ENCODE peak calls at places on chromosomes 6 and 20, in eight cellular contexts. W, C, P, L, Q, G, F and M are unnamed samples.

GRCh38 chr6:142716097-142716496 is 228.9 kb downstream of the HIVEP2 start:
- DNase-seq in L (no peak), G (no peak), C (no peak), Q (no peak), P (no peak), W (no peak), F (no peak), M (no peak)

GRCh38 chr20:8260837-8261241 is 128.8 kb downstream of the PLCB1 start:
- DNase-seq in Q (no peak), P (no peak), W (no peak), C (no peak), F (no peak), L (no peak), G (no peak), M (no peak)

GRCh38 chr6:146543940-146544661 is 468 bp downstream of the RAB32 start:
- DNase-seq in P (no peak), L (peak), Q (peak), C (no peak), W (peak), F (peak), G (peak), M (no peak)

GRCh38 chr6:170435766-170436165 is 117.3 kb downstream of the PSMB1 start:
- DNase-seq in P (no peak), L (no peak), Q (no peak), G (no peak), C (no peak), W (no peak), F (no peak), M (no peak)

GRCh38 chr20:15674253-15675145 is 898.7 kb downstream of the KIF16B start:
- DNase-seq in L (no peak), C (no peak), G (no peak), P (no peak), W (no peak), Q (no peak), F (no peak), M (no peak)

GRCh38 chr6:134468633-134469032 is 150.7 kb upstream of the SGK1 start:
- DNase-seq in W (no peak), Q (no peak), C (no peak), P (no peak), F (no peak), L (no peak), G (no peak), M (no peak)

GRCh38 chr6:84512396-84512795 is 252.0 kb downstream of the TBX18 start:
- DNase-seq in C (no peak), P (no peak), G (no peak), W (no peak), Q (no peak), F (no peak), L (no peak), M (no peak)

GRCh38 chr20:57505991-57506390 is 18.9 kb downstream of the CTCFL start:
- DNase-seq in C (no peak), L (no peak), G (no peak), W (no peak), Q (no peak), F (no peak), P (no peak), M (no peak)

GRCh38 chr6:121526282-121526681 is 90.8 kb downstream of the GJA1 start:
- DNase-seq in F (no peak), G (no peak), P (no peak), Q (no peak), L (no peak), C (no peak), W (no peak), M (no peak)

GRCh38 chr6:29112135-29112534 is 4.3 kb downstream of the OR2J3 start:
- DNase-seq in F (no peak), P (no peak), L (no peak), C (no peak), W (no peak), Q (no peak), G (no peak), M (no peak)

GRCh38 chr6:150420926-150421325 is 52.1 kb downstream of the IYD start:
- DNase-seq in C (no peak), W (no peak), P (no peak), G (no peak), Q (no peak), F (no peak), L (no peak), M (no peak)

GRCh38 chr6:3119040-3119723 is 671 bp downstream of the BPHL start:
- DNase-seq in W (no peak), F (no peak), C (no peak), P (no peak), L (no peak), Q (no peak), G (no peak), M (no peak)

GRCh38 chr6:118680452-118681095 is 29.2 kb upstream of the CEP85L start:
- DNase-seq in Q (no peak), P (no peak), L (no peak), F (no peak), W (no peak), G (no peak), C (no peak), M (no peak)

GRCh38 chr6:106154326-106154725 is 68.2 kb downstream of the PRDM1 start:
- DNase-seq in L (no peak), F (no peak), P (no peak), G (no peak), C (no peak), Q (no peak), W (no peak), M (no peak)

GRCh38 chr6:90284236-90284744 is 12.4 kb downstream of the BACH2 start:
- DNase-seq in P (no peak), G (no peak), L (no peak), F (no peak), C (no peak), W (no peak), Q (no peak), M (no peak)

GRCh38 chr6:76416821-76417605 is 344.6 kb upstream of the IMPG1 start:
- DNase-seq in F (no peak), Q (peak), G (no peak), P (no peak), L (no peak), W (peak), C (no peak), M (no peak)

GRCh38 chr6:71454083-71454482 is 165.5 kb downstream of the OGFRL1 start:
- DNase-seq in G (no peak), P (no peak), W (no peak), L (no peak), C (no peak), Q (no peak), F (no peak), M (no peak)

GRCh38 chr6:118985123-118985830 is 50.3 kb upstream of the MCM9 start:
- DNase-seq in C (no peak), L (no peak), W (no peak), G (no peak), F (no peak), P (no peak), Q (no peak), M (no peak)

DNA sequence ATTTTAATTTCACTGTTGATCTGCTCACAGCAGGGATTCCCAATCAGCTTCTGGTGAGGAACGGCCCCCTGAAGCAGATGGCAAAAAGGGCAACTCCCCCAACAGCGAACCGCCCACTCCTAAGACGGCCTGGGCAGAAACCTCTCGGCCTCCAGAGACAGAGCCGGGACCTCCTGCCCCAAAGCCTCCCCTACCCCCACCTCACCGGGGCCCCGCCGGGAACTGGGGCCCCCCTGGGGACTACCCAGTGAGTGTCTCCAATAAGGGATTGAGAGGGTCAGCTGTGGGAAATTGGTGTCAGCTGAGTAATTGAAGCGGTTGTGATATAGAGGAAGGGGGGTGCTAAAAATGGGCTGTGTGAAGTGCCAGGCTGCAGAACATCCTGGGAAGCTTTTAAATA is 6.4 kb downstream of the PRRC2A start:
- DNase-seq in W (no peak), C (no peak), L (no peak), F (no peak), Q (no peak), P (no peak), G (no peak), M (no peak)
- TF ChIP-seq POLR2AphosphoS5 in W (no peak), C (no peak), L (no peak), F (no peak), Q (no peak), P (no peak), G (no peak), M (no peak)

GRCh38 chr6:158026901-158027589 is 45.4 kb downstream of the SYNJ2 start:
- DNase-seq in L (no peak), G (no peak), C (peak), Q (no peak), W (no peak), F (no peak), P (no peak), M (no peak)
- TF ChIP-seq POLR2AphosphoS5 in L (no peak), G (no peak), C (peak), Q (no peak), W (no peak), F (no peak), P (no peak), M (no peak)

DNA sequence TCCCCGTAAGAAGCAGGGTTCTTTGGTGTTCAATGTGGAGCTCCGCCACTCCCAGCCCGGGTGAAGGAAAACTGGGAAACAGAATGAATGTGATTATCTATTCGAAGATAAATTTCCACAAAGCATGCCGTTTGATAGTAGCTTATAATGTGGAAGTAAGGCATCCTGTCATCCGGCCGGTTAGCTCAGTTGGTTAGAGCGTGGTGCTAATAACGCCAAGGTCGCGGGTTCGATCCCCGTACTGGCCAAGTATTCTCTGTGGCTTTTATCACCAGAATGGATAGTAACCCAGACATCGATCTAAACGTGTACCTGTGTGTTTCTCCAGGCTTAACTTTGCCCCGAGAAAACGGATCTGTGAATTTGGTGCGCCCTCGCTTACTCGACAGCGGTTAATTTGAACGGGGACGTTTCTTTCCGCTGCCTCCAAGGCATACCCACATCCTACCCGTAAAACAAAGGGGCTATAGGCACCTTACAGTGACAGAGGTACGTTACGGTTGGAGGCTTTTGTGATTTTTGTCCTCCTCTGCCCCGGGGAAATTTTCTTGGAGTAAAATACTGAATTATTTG is 215.2 kb upstream of the ZNF184 start:
- DNase-seq in W (peak), Q (peak), F (peak), C (peak), G (peak), L (peak), P (peak), M (peak)
- TF ChIP-seq POLR2AphosphoS5 in W (no peak), Q (peak), F (no peak), C (no peak), G (peak), L (no peak), P (no peak), M (no peak)

DNA sequence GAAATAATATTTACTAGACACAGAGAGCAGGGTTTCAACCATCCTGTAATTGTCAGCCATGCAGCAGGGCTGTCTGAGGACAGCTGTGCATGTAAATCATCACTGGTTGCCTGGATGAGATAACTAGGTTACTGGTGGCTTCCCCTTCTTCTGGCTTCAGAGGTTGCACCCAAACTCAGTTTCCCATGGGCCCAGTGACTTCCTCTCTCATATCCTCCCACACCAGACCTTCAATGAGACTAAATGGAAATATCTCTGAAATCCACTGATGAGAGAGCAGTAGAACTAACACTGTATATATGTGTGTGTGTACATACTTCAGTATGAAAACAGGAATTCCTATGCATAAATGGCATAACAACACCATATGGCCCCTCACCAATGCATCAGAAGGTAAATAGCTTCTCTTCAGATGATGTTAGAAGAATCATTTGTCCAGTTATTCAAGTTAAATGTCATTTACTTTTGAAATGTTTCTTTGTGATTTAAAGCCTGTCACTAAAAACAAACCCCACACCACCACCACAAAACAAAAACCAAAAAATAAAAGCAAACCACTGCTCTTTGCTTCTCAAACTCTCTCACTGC is 51.0 kb upstream of the IL20RA start:
- DNase-seq in Q (no peak), P (peak), F (no peak), L (no peak), G (no peak), C (no peak), W (no peak), M (no peak)
- TF ChIP-seq POLR2AphosphoS5 in Q (no peak), P (peak), F (no peak), L (no peak), G (no peak), C (no peak), W (no peak), M (no peak)

DNA sequence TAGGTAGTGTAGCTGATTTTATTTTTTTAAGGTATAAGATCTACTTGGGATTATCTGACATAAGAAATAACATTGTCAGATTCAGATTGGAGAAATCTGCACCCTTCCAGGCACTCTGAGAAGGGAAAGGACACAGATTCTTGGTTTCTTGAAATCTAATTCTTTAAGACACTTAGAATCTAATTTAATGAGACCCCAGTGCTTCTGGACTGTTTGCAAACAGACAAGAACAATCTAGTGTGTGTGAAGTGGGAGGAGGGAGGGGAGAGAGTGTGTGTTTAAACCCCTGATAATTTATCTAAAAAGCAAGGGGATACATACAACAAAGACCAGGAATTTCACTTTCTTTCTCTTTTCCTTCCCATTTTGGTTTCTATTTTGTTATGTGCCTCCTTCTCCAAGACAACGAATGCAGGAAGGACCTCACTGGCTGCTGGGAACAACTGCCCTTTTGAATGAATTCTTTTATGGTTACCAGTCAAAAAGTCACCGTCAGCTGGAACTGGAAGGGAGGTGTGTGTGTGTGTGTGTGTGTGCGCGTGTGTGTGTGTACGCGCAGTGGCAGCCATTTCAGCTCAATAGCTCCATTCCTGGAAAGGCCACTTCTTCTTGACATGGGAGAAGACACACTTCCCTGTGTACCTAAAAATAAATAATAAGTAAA is 129.4 kb downstream of the BCAS1 start:
- DNase-seq in F (no peak), W (no peak), Q (no peak), P (no peak), L (no peak), C (no peak), G (no peak), M (no peak)
- TF ChIP-seq POLR2AphosphoS5 in F (peak), W (peak), Q (no peak), P (no peak), L (no peak), C (no peak), G (no peak), M (no peak)

DNA sequence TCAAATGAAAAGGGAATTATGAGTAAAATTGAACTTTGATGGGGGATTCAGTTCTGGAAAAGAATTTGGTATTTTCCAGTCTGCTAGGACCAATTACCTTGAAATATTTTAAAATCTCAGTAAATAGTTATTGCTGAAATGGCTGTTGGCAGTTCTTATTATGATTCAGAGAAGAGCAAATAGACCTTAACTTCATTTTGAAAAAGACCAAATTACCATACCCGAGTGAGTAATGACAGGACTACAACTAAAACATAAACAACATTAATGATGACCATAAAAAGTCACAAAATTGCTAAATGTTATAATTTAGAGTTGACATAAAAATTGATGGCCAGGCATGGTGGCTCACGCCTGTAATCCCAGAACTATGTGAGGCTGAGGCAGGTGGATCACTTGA is 21.7 kb downstream of the TRIM38 start:
- DNase-seq in W (no peak), G (no peak), Q (no peak), L (no peak), F (no peak), C (no peak), P (no peak), M (no peak)
- TF ChIP-seq POLR2AphosphoS5 in W (no peak), G (no peak), Q (no peak), L (no peak), F (no peak), C (no peak), P (no peak), M (no peak)

DNA sequence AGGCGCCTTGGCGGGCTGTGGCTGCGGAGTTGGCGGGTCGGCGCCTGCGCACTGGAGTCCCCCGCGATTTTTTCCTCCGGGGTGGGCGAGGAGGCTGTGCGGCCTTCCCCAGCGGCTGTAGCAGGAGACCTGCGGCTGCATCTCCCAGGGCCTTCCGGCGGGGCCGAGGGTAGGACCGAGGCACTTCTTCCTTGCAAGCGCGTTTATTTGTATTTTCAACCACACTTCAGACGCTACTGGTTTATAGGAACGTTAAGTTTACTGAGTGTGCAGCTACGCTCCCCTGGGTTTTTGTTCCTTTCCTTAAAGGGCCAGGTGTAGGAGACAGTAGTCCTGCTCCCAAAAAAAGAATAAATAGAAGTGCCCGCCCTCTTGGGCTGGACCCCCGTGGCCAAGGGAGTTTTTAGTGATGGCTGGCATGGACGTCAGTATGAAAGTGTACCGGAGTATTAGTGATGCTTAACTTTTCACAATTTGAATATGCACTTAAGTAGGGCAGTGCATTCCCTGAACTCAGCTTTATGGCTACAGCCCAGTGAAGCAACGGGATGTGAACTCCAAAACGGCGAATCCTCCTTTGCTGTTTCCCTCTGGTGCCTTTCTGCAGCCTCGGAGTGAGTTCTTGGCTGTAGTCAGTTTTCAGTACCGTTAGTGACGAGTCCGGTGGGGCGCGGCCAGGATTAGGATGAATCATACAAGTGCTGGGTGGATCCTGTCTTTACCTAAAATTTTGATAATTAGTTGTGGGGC is 971 bp upstream of the FBXO5 start:
- DNase-seq in W (peak), G (peak), Q (peak), L (peak), F (peak), P (peak), C (peak), M (no peak)
- TF ChIP-seq POLR2AphosphoS5 in W (peak), G (no peak), Q (peak), L (peak), F (peak), P (peak), C (peak), M (peak)

GRCh38 chr6:144954241-144954556 is 669.1 kb downstream of the UTRN start:
- DNase-seq in C (no peak), Q (no peak), F (no peak), G (no peak), L (no peak), W (no peak), P (no peak), M (no peak)

GRCh38 chr6:144955392-144955791 is 670.3 kb downstream of the UTRN start:
- DNase-seq in C (no peak), G (no peak), W (no peak), Q (no peak), P (no peak), L (no peak), F (no peak), M (no peak)

GRCh38 chr6:144951730-144952437 is 666.7 kb downstream of the UTRN start:
- DNase-seq in W (no peak), L (no peak), G (no peak), Q (no peak), C (no peak), F (no peak), P (no peak), M (no peak)

GRCh38 chr6:144953552-144954240 is 668.6 kb downstream of the UTRN start:
- DNase-seq in L (no peak), C (no peak), Q (no peak), F (no peak), W (no peak), G (no peak), P (no peak), M (no peak)

GRCh38 chr6:144952456-144953240 is 667.5 kb downstream of the UTRN start:
- DNase-seq in G (no peak), W (no peak), P (no peak), L (no peak), Q (no peak), C (no peak), F (no peak), M (no peak)
- TF ChIP-seq POLR2AphosphoS5 in G (no peak), W (no peak), P (no peak), L (no peak), Q (no peak), C (no peak), F (no peak), M (no peak)